ENCODE peak calls at places on chromosome 21, in four cellular contexts. P is SK-N-SH, J is HepG2, C is GM12878. H is an unnamed sample.

GRCh38 chr21:25878334-25878733 is 143.6 kb downstream of the GABPA start:
- DNase-seq in J (no peak), P (no peak), C (no peak), H (no peak)

GRCh38 chr21:16969636-16970035 is 543.2 kb upstream of the CXADR start:
- DNase-seq in P (no peak), J (no peak), C (no peak), H (no peak)

GRCh38 chr21:42037943-42038342 is 27.8 kb upstream of the ZBTB21 start:
- DNase-seq in J (peak; percentile 85), C (no peak), P (no peak), H (no peak)

GRCh38 chr21:42012344-42012743 is 2.2 kb upstream of the ZBTB21 start:
- DNase-seq in J (no peak), C (no peak), P (no peak), H (no peak)

GRCh38 chr21:46056450-46056903 is 41.4 kb upstream of the COL6A2 start:
- DNase-seq in P (no peak), J (no peak), C (no peak), H (peak; percentile 52)

GRCh38 chr21:42518216-42518615 is 4.6 kb downstream of the SLC37A1 start:
- DNase-seq in J (no peak), P (no peak), C (no peak), H (no peak)

GRCh38 chr21:46099476-46099875 is 1.6 kb downstream of the COL6A2 start:
- DNase-seq in J (peak; percentile 15), C (no peak), P (peak; percentile 47), H (no peak)

GRCh38 chr21:39911286-39911685 is 44.0 kb downstream of the PCP4 start:
- DNase-seq in J (no peak), P (no peak), C (no peak), H (no peak)

GRCh38 chr21:46052703-46053651 is 44.9 kb upstream of the COL6A2 start:
- DNase-seq in J (no peak), C (no peak), P (no peak), H (no peak)

GRCh38 chr21:16420086-16420724 is 690.4 kb downstream of the USP25 start:
- DNase-seq in J (peak; percentile 9), C (no peak), P (peak; percentile 7), H (no peak)

GRCh38 chr21:45320261-45320990 is 32.7 kb upstream of the POFUT2 start:
- DNase-seq in P (peak; percentile 56), J (no peak), C (no peak), H (peak; percentile 43)

GRCh38 chr21:14740692-14741091 is 194.6 kb upstream of the SAMSN1 start:
- DNase-seq in P (no peak), J (no peak), C (no peak), H (no peak)

GRCh38 chr21:17388226-17388625 is 124.6 kb upstream of the CXADR start:
- DNase-seq in J (no peak), C (no peak), P (no peak), H (no peak)

GRCh38 chr21:9735421-9735961 is 785.9 kb upstream of the TPTE start:
- DNase-seq in P (no peak), C (no peak), J (no peak), H (no peak)

DNA sequence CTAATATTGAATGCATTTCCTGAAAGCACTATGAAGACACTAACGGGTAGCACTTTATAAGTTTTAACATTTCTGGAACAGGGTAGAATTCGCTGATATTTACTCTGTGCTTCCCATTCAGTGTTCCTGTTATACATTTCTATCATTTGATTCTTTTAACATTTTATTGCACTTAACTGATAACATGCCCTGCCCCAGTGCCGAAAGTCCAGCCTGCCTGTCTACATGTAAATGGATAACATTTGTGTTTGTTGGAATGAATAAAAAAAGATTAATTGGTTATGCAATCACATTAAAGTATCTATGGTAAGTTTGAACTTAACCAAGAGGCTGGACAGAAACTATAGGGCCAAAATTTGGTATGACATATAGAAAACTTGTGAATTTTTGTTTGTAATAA is 790.5 kb upstream of the TPTE start:
- DNase-seq in C (no peak), P (no peak), J (no peak), H (no peak)
- H2AFZ ChIP-seq in C (no peak overlapping the region), P (no peak overlapping the region), J (no peak overlapping the region), H (no peak overlapping the region)

DNA sequence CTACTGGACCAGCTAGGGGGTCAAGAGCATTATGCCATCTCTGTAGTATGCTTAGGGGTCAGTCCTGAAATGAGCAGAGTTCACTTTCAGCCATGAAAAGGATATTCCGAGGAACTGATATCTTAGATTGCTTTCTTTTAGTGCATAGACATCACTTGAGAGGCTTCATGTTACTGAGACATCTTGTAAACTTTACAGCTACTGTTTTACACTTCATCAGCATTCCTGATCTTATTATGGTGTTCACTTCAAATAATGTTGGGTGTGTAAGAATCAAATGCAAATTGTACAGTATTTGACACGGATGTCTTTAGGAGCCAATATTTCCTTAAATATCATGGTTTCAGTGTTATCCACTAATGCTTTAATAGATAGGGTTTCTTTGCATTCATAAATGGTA is 22.4 kb upstream of the CLDN14 start:
- DNase-seq in C (no peak), P (no peak), J (no peak), H (no peak)
- TF ChIP-seq TCF12 in C (no peak), P (no peak), J (no peak), H (no peak)

GRCh38 chr21:35408401-35408800 is 359.3 kb upstream of the RUNX1 start:
- DNase-seq in C (no peak), J (no peak), P (no peak), H (no peak)
- H2AFZ ChIP-seq in C (no peak overlapping the region), J (no peak overlapping the region), P (peak overlapping the region; percentile 80), H (no peak overlapping the region)

GRCh38 chr21:32312976-32313375 is 14.3 kb downstream of the MRAP start:
- DNase-seq in P (no peak), C (no peak), J (no peak), H (no peak)
- TF ChIP-seq TCF12 in P (no peak), C (no peak), J (no peak), H (no peak)

GRCh38 chr21:22842875-22843274 is 1844.7 kb downstream of the NCAM2 start:
- DNase-seq in P (no peak), J (no peak), C (no peak), H (no peak)
- H2AFZ ChIP-seq in P (no peak overlapping the region), J (no peak overlapping the region), C (no peak overlapping the region), H (no peak overlapping the region)

GRCh38 chr21:30676737-30677136 is 34.1 kb downstream of the KRTAP20-3 start:
- DNase-seq in C (no peak), P (no peak), J (no peak), H (no peak)
- TF ChIP-seq TCF12 in C (no peak), P (no peak), J (no peak), H (no peak)

DNA sequence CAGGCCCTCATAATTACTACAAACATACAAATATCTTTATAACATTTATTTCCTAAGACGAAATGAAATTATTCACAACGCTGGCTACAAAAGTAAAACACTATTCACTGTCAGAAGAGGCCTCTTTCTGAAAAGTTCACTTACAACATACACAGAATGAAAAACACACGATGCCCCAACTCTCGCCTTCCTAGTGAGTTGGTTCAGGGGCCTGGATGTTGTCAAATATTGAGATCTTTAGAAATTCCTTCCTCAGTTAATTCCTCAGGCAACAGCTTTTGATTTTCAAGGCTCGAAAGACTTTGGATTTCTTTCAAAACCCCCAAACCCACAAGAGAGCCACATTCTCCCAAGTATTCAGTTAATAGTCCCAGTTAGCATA is 14.2 kb upstream of the KCNE1 start:
- DNase-seq in J (no peak), P (no peak), C (no peak), H (no peak)
- H2AFZ ChIP-seq in J (no peak overlapping the region), P (peak overlapping the region; percentile 4), C (peak overlapping the region; percentile 80), H (peak overlapping the region; percentile 8)

GRCh38 chr21:33670076-33670475 is 27.8 kb downstream of the ITSN1 start:
- DNase-seq in C (no peak), J (no peak), P (no peak), H (no peak)

GRCh38 chr21:33666153-33666552 is 23.9 kb downstream of the ITSN1 start:
- DNase-seq in P (no peak), J (no peak), C (no peak), H (no peak)

GRCh38 chr21:33664135-33664534 is 21.8 kb downstream of the ITSN1 start:
- DNase-seq in P (no peak), J (no peak), C (no peak), H (no peak)

GRCh38 chr21:33668620-33669019 is 26.3 kb downstream of the ITSN1 start:
- DNase-seq in J (no peak), P (no peak), C (no peak), H (no peak)

DNA sequence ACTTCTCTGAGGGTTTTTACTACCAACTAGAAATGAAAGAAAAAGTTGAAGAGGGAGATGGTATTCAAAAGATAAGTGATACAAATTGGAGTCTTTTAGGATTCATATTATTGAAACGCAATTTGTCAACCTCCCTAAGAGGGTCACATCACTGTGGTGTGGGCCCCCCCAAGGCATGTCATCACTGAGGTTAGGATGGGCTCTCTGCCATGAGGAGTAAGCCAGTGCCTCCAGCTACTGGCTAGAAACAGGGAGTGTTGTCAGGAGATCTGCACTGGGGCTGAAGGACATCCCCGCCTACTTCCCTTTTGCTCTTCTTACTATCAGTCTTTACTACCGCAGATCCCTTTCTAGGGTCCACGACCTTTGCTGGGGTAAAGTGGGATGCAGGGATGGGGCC is 25.9 kb downstream of the ITSN1 start:
- DNase-seq in P (no peak), J (no peak), C (no peak), H (no peak)
- TF ChIP-seq TCF12 in P (no peak), J (no peak), C (no peak), H (no peak)

H was measured in H1.